ENCODE peak calls at places on chromosomes 1 and 21, in nine cellular contexts. One of them, this sample, is unnamed.

GRCh38 chr1:164064501-164064900 is 494.5 kb upstream of the PBX1 start:
- DNase-seq in cardiac muscle cell: peak; percentile 19
- DNase-seq in heart left ventricle: no peak
- DNase-seq in upper lobe of right lung: no peak
- DNase-seq in cardiac fibroblast: peak; percentile 36
- DNase-seq in K562: no peak
- DNase-seq in ovary: no peak
- DNase-seq in AG09319: no peak
- DNase-seq in endothelial cell: no peak
- DNase-seq in this sample: no peak

GRCh38 chr1:146007048-146007784 is 10.8 kb upstream of the TXNIP start:
- DNase-seq in upper lobe of right lung: no peak
- DNase-seq in cardiac fibroblast: peak; percentile 94
- DNase-seq in cardiac muscle cell: peak; percentile 90
- DNase-seq in heart left ventricle: no peak
- DNase-seq in AG09319: peak; percentile 61
- DNase-seq in ovary: peak; percentile 55
- DNase-seq in K562: peak; percentile 51
- DNase-seq in endothelial cell: peak; percentile 56
- DNase-seq in this sample: peak; percentile 92

GRCh38 chr1:17696417-17697301 is 58.5 kb upstream of the ACTL8 start:
- DNase-seq in ovary: peak; percentile 66
- DNase-seq in AG09319: peak; percentile 12
- DNase-seq in cardiac fibroblast: peak; percentile 72
- DNase-seq in K562: peak; percentile 27
- DNase-seq in heart left ventricle: no peak
- DNase-seq in endothelial cell: peak; percentile 68
- DNase-seq in cardiac muscle cell: peak; percentile 89
- DNase-seq in upper lobe of right lung: no peak
- DNase-seq in this sample: no peak

GRCh38 chr1:115908565-115909334 is 67.6 kb upstream of the SLC22A15 start:
- DNase-seq in K562: no peak
- DNase-seq in upper lobe of right lung: no peak
- DNase-seq in cardiac fibroblast: no peak
- DNase-seq in ovary: no peak
- DNase-seq in cardiac muscle cell: no peak
- DNase-seq in heart left ventricle: no peak
- DNase-seq in endothelial cell: no peak
- DNase-seq in AG09319: no peak
- DNase-seq in this sample: no peak

GRCh38 chr1:206734499-206735142 is 36.0 kb upstream of the IL19 start:
- DNase-seq in ovary: peak; percentile 56
- DNase-seq in AG09319: no peak
- DNase-seq in endothelial cell: peak; percentile 76
- DNase-seq in cardiac muscle cell: peak; percentile 58
- DNase-seq in heart left ventricle: no peak
- DNase-seq in cardiac fibroblast: peak; percentile 55
- DNase-seq in K562: peak; percentile 76
- DNase-seq in upper lobe of right lung: no peak
- DNase-seq in this sample: peak; percentile 55

GRCh38 chr1:210989949-210990348 is 144.0 kb downstream of the KCNH1 start:
- DNase-seq in endothelial cell: no peak
- DNase-seq in cardiac muscle cell: no peak
- DNase-seq in cardiac fibroblast: no peak
- DNase-seq in upper lobe of right lung: no peak
- DNase-seq in ovary: no peak
- DNase-seq in K562: no peak
- DNase-seq in AG09319: no peak
- DNase-seq in heart left ventricle: no peak
- DNase-seq in this sample: no peak

GRCh38 chr1:2193514-2194251 is 889 bp downstream of the FAAP20 start:
- DNase-seq in K562: no peak
- DNase-seq in cardiac muscle cell: no peak
- DNase-seq in ovary: peak; percentile 61
- DNase-seq in endothelial cell: no peak
- DNase-seq in AG09319: no peak
- DNase-seq in cardiac fibroblast: no peak
- DNase-seq in heart left ventricle: no peak
- DNase-seq in upper lobe of right lung: no peak
- DNase-seq in this sample: no peak

GRCh38 chr1:158149175-158149574 is 31.5 kb upstream of the CD1D start:
- DNase-seq in cardiac fibroblast: no peak
- DNase-seq in cardiac muscle cell: no peak
- DNase-seq in K562: peak; percentile 13
- DNase-seq in endothelial cell: no peak
- DNase-seq in ovary: peak; percentile 40
- DNase-seq in AG09319: no peak
- DNase-seq in upper lobe of right lung: no peak
- DNase-seq in heart left ventricle: no peak
- DNase-seq in this sample: no peak

GRCh38 chr1:170162385-170163226 is 16.8 kb downstream of the NTMT2 start:
- DNase-seq in ovary: peak; percentile 16
- DNase-seq in K562: no peak
- DNase-seq in cardiac muscle cell: peak; percentile 93
- DNase-seq in cardiac fibroblast: peak; percentile 91
- DNase-seq in endothelial cell: peak; percentile 4
- DNase-seq in AG09319: peak; percentile 60
- DNase-seq in heart left ventricle: no peak
- DNase-seq in upper lobe of right lung: no peak
- DNase-seq in this sample: no peak

GRCh38 chr1:165829888-165830287 is 2.5 kb downstream of the UCK2 start:
- DNase-seq in ovary: no peak
- DNase-seq in cardiac fibroblast: no peak
- DNase-seq in cardiac muscle cell: no peak
- DNase-seq in K562: no peak
- DNase-seq in AG09319: no peak
- DNase-seq in heart left ventricle: no peak
- DNase-seq in endothelial cell: no peak
- DNase-seq in upper lobe of right lung: no peak
- DNase-seq in this sample: no peak

GRCh38 chr1:165827199-165828102 is at the start of gene UCK2:
- DNase-seq in cardiac muscle cell: peak; percentile 81
- DNase-seq in heart left ventricle: peak; percentile 88
- DNase-seq in cardiac fibroblast: peak; percentile 76
- DNase-seq in endothelial cell: peak; percentile 81
- DNase-seq in ovary: peak; percentile 73
- DNase-seq in AG09319: peak; percentile 31
- DNase-seq in upper lobe of right lung: peak; percentile 87
- DNase-seq in K562: peak; percentile 91
- DNase-seq in this sample: peak; percentile 88

GRCh38 chr1:165828581-165829329 is 1.3 kb downstream of the UCK2 start:
- DNase-seq in cardiac fibroblast: peak; percentile 86
- DNase-seq in AG09319: peak; percentile 60
- DNase-seq in ovary: peak; percentile 52
- DNase-seq in cardiac muscle cell: peak; percentile 87
- DNase-seq in upper lobe of right lung: peak; percentile 62
- DNase-seq in K562: peak; percentile 61
- DNase-seq in endothelial cell: peak; percentile 54
- DNase-seq in heart left ventricle: no peak
- DNase-seq in this sample: peak; percentile 83

GRCh38 chr1:165826565-165826964 is 849 bp upstream of the UCK2 start:
- DNase-seq in ovary: no peak
- DNase-seq in cardiac muscle cell: no peak
- DNase-seq in upper lobe of right lung: no peak
- DNase-seq in heart left ventricle: no peak
- DNase-seq in endothelial cell: no peak
- DNase-seq in AG09319: no peak
- DNase-seq in K562: no peak
- DNase-seq in cardiac fibroblast: no peak
- DNase-seq in this sample: no peak

DNA sequence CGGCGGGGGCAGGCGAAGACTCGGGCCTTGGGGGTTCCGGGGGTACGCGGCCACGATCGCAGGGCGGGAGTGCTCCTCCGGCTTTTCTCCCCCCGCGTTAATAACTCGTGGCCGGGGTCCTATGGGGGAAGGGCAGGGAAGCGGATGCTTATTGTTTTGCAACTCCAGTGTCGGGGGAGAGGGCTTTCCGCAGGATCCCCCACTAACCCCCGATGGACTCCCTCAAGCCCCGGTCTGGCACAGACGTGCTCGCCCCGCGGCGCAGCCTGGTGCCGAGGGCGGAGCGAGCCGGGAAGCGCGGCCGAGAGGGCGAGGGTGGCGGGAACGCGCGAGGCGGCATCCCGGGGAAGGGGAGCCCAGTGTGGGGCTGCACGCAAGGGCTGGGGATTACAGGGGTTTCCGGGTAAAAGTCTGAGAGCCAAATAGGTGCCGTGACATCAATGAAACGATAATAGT is 717 bp downstream of the UCK2 start:
- DNase-seq in upper lobe of right lung: peak; percentile 68
- DNase-seq in ovary: peak; percentile 61
- DNase-seq in AG09319: no peak
- DNase-seq in heart left ventricle: peak; percentile 72
- DNase-seq in K562: no peak
- DNase-seq in endothelial cell: peak; percentile 62
- DNase-seq in cardiac muscle cell: peak; percentile 48
- DNase-seq in cardiac fibroblast: no peak
- DNase-seq in this sample: peak; percentile 88
- TF ChIP-seq CTCF in upper lobe of right lung: no peak
- TF ChIP-seq CTCF in ovary: peak; percentile 14
- TF ChIP-seq CTCF in AG09319: no peak
- TF ChIP-seq CTCF in heart left ventricle: no peak
- TF ChIP-seq CTCF in K562: no peak
- TF ChIP-seq CTCF in endothelial cell: no peak
- TF ChIP-seq CTCF in cardiac muscle cell: no peak
- TF ChIP-seq CTCF in cardiac fibroblast: no peak
- TF ChIP-seq CTCF in this sample: no peak

DNA sequence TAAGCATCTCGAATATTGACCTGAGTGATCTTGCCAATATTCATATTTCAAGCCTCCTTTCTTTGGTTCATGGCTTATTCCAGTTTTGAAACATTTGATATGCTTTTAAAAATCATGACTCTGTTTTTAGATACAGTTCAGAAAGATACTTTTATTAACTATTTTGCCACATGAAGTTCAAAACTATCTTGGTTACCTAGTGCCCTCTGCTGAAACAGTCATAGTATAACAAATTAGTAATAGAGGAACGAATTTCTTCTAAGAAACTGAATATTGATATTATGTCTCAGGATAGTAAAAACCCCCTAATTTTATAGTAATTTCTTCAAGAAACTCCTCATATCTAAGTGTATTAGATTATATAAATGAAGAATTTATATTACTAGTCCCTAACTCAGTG is 52.6 kb upstream of the RC3H1 start:
- DNase-seq in AG09319: peak; percentile 3
- DNase-seq in cardiac fibroblast: peak; percentile 60
- DNase-seq in ovary: no peak
- DNase-seq in heart left ventricle: no peak
- DNase-seq in upper lobe of right lung: no peak
- DNase-seq in cardiac muscle cell: peak; percentile 53
- DNase-seq in K562: no peak
- DNase-seq in endothelial cell: no peak
- DNase-seq in this sample: peak; percentile 38
- TF ChIP-seq CTCF in AG09319: peak; percentile 52
- TF ChIP-seq CTCF in cardiac fibroblast: peak; percentile 30
- TF ChIP-seq CTCF in ovary: no peak
- TF ChIP-seq CTCF in heart left ventricle: no peak
- TF ChIP-seq CTCF in upper lobe of right lung: peak; percentile 33
- TF ChIP-seq CTCF in cardiac muscle cell: peak; percentile 39
- TF ChIP-seq CTCF in K562: peak; percentile 45
- TF ChIP-seq CTCF in endothelial cell: no peak
- TF ChIP-seq CTCF in this sample: no peak

GRCh38 chr21:42459583-42460215 is 36.3 kb downstream of the RSPH1 start:
- DNase-seq in heart left ventricle: no peak
- DNase-seq in ovary: no peak
- DNase-seq in cardiac muscle cell: no peak
- DNase-seq in AG09319: no peak
- DNase-seq in endothelial cell: no peak
- DNase-seq in cardiac fibroblast: no peak
- DNase-seq in K562: no peak
- DNase-seq in upper lobe of right lung: no peak
- DNase-seq in this sample: no peak

GRCh38 chr21:42460391-42461184 is 35.4 kb downstream of the RSPH1 start:
- DNase-seq in endothelial cell: no peak
- DNase-seq in heart left ventricle: no peak
- DNase-seq in cardiac fibroblast: no peak
- DNase-seq in cardiac muscle cell: no peak
- DNase-seq in K562: no peak
- DNase-seq in upper lobe of right lung: no peak
- DNase-seq in AG09319: no peak
- DNase-seq in ovary: no peak
- DNase-seq in this sample: no peak

GRCh38 chr21:42459065-42459430 is 37.0 kb downstream of the RSPH1 start:
- DNase-seq in ovary: no peak
- DNase-seq in cardiac fibroblast: no peak
- DNase-seq in heart left ventricle: no peak
- DNase-seq in cardiac muscle cell: no peak
- DNase-seq in endothelial cell: no peak
- DNase-seq in AG09319: no peak
- DNase-seq in K562: no peak
- DNase-seq in upper lobe of right lung: no peak
- DNase-seq in this sample: no peak

GRCh38 chr21:42461881-42462877 is 33.8 kb downstream of the RSPH1 start:
- DNase-seq in cardiac fibroblast: no peak
- DNase-seq in upper lobe of right lung: no peak
- DNase-seq in cardiac muscle cell: no peak
- DNase-seq in ovary: no peak
- DNase-seq in AG09319: no peak
- DNase-seq in endothelial cell: no peak
- DNase-seq in heart left ventricle: no peak
- DNase-seq in K562: no peak
- DNase-seq in this sample: peak; percentile 71

DNA sequence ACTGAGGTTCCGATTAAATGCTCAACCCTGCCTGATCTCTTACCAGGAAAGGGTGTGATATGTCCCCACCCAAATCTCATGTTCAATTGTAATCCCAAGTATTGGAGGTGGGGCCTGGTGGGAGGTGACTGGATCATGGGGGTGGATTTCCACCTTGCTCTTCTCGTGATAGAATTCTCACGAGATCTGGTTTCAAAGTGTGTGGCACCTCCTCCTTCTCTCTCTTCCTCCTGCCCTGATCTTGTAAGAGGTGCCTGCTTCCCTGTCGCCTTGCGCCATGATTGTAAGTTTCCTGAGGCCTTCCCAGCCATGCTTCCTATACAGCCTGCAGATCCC is 34.9 kb downstream of the RSPH1 start:
- DNase-seq in cardiac muscle cell: no peak
- DNase-seq in ovary: no peak
- DNase-seq in heart left ventricle: no peak
- DNase-seq in endothelial cell: no peak
- DNase-seq in K562: no peak
- DNase-seq in upper lobe of right lung: no peak
- DNase-seq in AG09319: no peak
- DNase-seq in cardiac fibroblast: no peak
- DNase-seq in this sample: no peak
- TF ChIP-seq CTCF in cardiac muscle cell: no peak
- TF ChIP-seq CTCF in ovary: no peak
- TF ChIP-seq CTCF in heart left ventricle: no peak
- TF ChIP-seq CTCF in endothelial cell: no peak
- TF ChIP-seq CTCF in K562: no peak
- TF ChIP-seq CTCF in upper lobe of right lung: no peak
- TF ChIP-seq CTCF in AG09319: no peak
- TF ChIP-seq CTCF in cardiac fibroblast: no peak
- TF ChIP-seq CTCF in this sample: no peak

DNA sequence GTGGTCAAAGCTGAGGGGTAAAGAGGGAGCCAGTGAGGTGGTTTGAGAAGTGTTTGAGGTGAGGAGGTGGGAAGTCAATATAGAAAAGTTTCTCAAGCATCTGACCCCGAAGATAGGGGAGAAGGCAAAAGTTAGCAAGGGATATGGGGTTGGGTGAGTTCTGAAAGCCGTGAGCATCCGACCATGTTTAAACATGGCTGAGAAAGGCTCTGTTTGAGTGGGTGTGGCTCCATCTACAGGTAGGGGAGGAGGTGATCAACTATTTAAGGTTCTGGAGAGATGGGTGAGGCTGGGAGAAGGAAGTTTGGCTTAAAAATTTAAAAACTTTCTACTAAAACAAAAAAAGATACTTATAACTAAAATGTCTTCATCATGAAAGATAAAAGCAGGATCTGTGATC is 273.8 kb downstream of the KCNJ6 start:
- DNase-seq in cardiac muscle cell: no peak
- DNase-seq in ovary: no peak
- DNase-seq in AG09319: no peak
- DNase-seq in K562: peak; percentile 60
- DNase-seq in cardiac fibroblast: no peak
- DNase-seq in heart left ventricle: no peak
- DNase-seq in upper lobe of right lung: no peak
- DNase-seq in endothelial cell: no peak
- DNase-seq in this sample: peak; percentile 51
- TF ChIP-seq CTCF in cardiac muscle cell: no peak
- TF ChIP-seq CTCF in ovary: no peak
- TF ChIP-seq CTCF in AG09319: no peak
- TF ChIP-seq CTCF in K562: peak; percentile 61
- TF ChIP-seq CTCF in cardiac fibroblast: no peak
- TF ChIP-seq CTCF in heart left ventricle: no peak
- TF ChIP-seq CTCF in upper lobe of right lung: peak; percentile 31
- TF ChIP-seq CTCF in endothelial cell: no peak
- TF ChIP-seq CTCF in this sample: peak; percentile 33

This sample was measured in NB4.